ENCODE peak calls at places on chromosomes 3 and 15, in seven cellular contexts. O is MM.1S, X is HEK293T, M is GM12865, F is left lung, G is hypothalamus, Z is NT2/D1. E is an unnamed sample.

GRCh38 chr3:104031598-104031997 is 1335.1 kb upstream of the ALCAM start:
- DNase-seq in F (no peak), M (no peak), G (no peak), O (no peak), Z (no peak), X (no peak), E (no peak)

GRCh38 chr15:93028632-93029612 is 60.1 kb downstream of the RGMA start:
- DNase-seq in X (no peak), M (no peak), G (peak), F (peak), Z (no peak), O (no peak), E (peak)

GRCh38 chr3:38526792-38527191 is 30.7 kb downstream of the EXOG start:
- DNase-seq in Z (no peak), M (no peak), F (no peak), X (no peak), G (no peak), O (no peak), E (no peak)

GRCh38 chr15:67805871-67806538 is 19.3 kb upstream of the SKOR1 start:
- DNase-seq in O (no peak), F (peak), G (no peak), M (no peak), Z (no peak), X (no peak), E (no peak)

GRCh38 chr15:92724144-92724543 is 68.6 kb upstream of the FAM174B start:
- DNase-seq in M (no peak), G (no peak), F (no peak), X (no peak), O (no peak), Z (no peak), E (no peak)

GRCh38 chr3:191257286-191257685 is 58.2 kb downstream of the OSTN start:
- DNase-seq in F (no peak), X (no peak), G (no peak), Z (no peak), O (no peak), M (no peak), E (no peak)

GRCh38 chr15:63456253-63456652 is 48.1 kb upstream of the USP3 start:
- DNase-seq in X (no peak), F (no peak), M (no peak), G (no peak), O (no peak), Z (no peak), E (no peak)

GRCh38 chr3:73365756-73366397 is 258.9 kb downstream of the PDZRN3 start:
- DNase-seq in X (no peak), O (no peak), Z (no peak), G (no peak), F (no peak), M (no peak), E (peak)

GRCh38 chr3:9088431-9089353 is 125.4 kb upstream of the RAD18 start:
- DNase-seq in Z (no peak), F (no peak), O (no peak), M (no peak), G (no peak), X (no peak), E (no peak)

GRCh38 chr3:79685108-79685507 is 82.7 kb downstream of the ROBO1 start:
- DNase-seq in G (no peak), X (no peak), M (no peak), F (no peak), O (no peak), Z (no peak), E (no peak)

GRCh38 chr15:40338921-40339620 is 1.7 kb downstream of the CCDC9B start:
- DNase-seq in X (no peak), Z (no peak), O (no peak), F (no peak), G (no peak), M (no peak), E (peak)

GRCh38 chr3:53677406-53677805 is 168.8 kb downstream of the CHDH start:
- DNase-seq in F (no peak), Z (no peak), X (no peak), M (peak), O (peak), G (no peak), E (no peak)

GRCh38 chr3:99330281-99330680 is 308.1 kb upstream of the COL8A1 start:
- DNase-seq in O (no peak), F (no peak), Z (no peak), M (no peak), G (no peak), X (no peak), E (peak)

GRCh38 chr3:10322355-10322715 is 1.4 kb upstream of the SEC13 start:
- DNase-seq in M (peak), O (no peak), X (peak), F (no peak), G (no peak), Z (no peak), E (no peak)

GRCh38 chr15:74826911-74827310 is 484 bp downstream of the CPLX3 start:
- DNase-seq in Z (no peak), F (no peak), G (no peak), M (no peak), X (no peak), O (no peak), E (no peak)

GRCh38 chr3:126851382-126851781 is 131.5 kb upstream of the PLXNA1 start:
- DNase-seq in F (no peak), G (no peak), M (no peak), O (no peak), Z (no peak), X (no peak), E (no peak)

GRCh38 chr3:124883766-124884473 is 3.2 kb downstream of the ITGB5 start:
- DNase-seq in G (no peak), M (no peak), F (no peak), Z (no peak), X (no peak), O (no peak), E (no peak)

GRCh38 chr3:151589311-151589710 is 128.4 kb upstream of the IGSF10 start:
- DNase-seq in G (no peak), O (no peak), F (no peak), Z (no peak), M (no peak), X (no peak), E (no peak)

GRCh38 chr3:169666501-169667379 is 3.2 kb upstream of the MECOM start:
- DNase-seq in M (no peak), F (peak), X (no peak), G (no peak), Z (no peak), O (no peak), E (no peak)

GRCh38 chr3:43405888-43406636 is 119.7 kb downstream of the SNRK start:
- DNase-seq in G (no peak), Z (no peak), M (no peak), X (no peak), F (no peak), O (no peak), E (peak)

GRCh38 chr3:114155370-114155821 is 23.5 kb downstream of the DRD3 start:
- DNase-seq in M (peak), F (no peak), O (no peak), G (no peak), Z (peak), X (peak), E (peak)

GRCh38 chr3:182683335-182684257 is 109.7 kb upstream of the ATP11B start:
- DNase-seq in F (no peak), O (peak), X (peak), G (peak), M (peak), Z (peak), E (peak)

GRCh38 chr15:62691008-62691407 is 351.5 kb upstream of the TPM1 start:
- DNase-seq in O (no peak), M (no peak), X (no peak), F (no peak), Z (no peak), G (no peak), E (no peak)

GRCh38 chr3:5231067-5231466 is 43.6 kb downstream of the EDEM1 start:
- DNase-seq in O (peak), X (no peak), F (no peak), M (no peak), Z (no peak), G (no peak), E (no peak)

GRCh38 chr15:62803856-62804400 is 238.6 kb upstream of the TPM1 start:
- DNase-seq in Z (no peak), G (no peak), M (no peak), X (no peak), O (no peak), F (no peak), E (no peak)

GRCh38 chr3:187186801-187187421 is 10.4 kb upstream of the RTP1 start:
- DNase-seq in M (peak), G (no peak), Z (no peak), X (no peak), O (no peak), F (no peak), E (peak)

GRCh38 chr3:72380193-72380592 is 468.1 kb downstream of the SHQ1 start:
- DNase-seq in O (no peak), Z (no peak), M (no peak), F (no peak), G (no peak), X (no peak), E (peak)

GRCh38 chr3:189780556-189781270 is 149.5 kb downstream of the TP63 start:
- DNase-seq in M (no peak), Z (no peak), G (no peak), F (no peak), O (no peak), X (no peak), E (no peak)

GRCh38 chr3:142270407-142270806 is 45.0 kb upstream of the GK5 start:
- DNase-seq in F (no peak), X (no peak), Z (no peak), M (peak), O (no peak), G (no peak), E (no peak)

GRCh38 chr3:125161607-125162219 is 50.8 kb downstream of the SLC12A8 start:
- DNase-seq in F (no peak), O (no peak), Z (no peak), X (no peak), G (no peak), M (no peak), E (no peak)

GRCh38 chr15:81809543-81809942 is 236.3 kb downstream of the MEX3B start:
- DNase-seq in X (peak), Z (peak), M (peak), F (no peak), O (peak), G (no peak), E (peak)

GRCh38 chr3:97138914-97139541 is 324.6 kb downstream of the EPHA6 start:
- DNase-seq in F (no peak), Z (peak), X (peak), M (peak), G (no peak), O (peak), E (no peak)

GRCh38 chr15:44468713-44469385 is 41.4 kb downstream of the CTDSPL2 start:
- DNase-seq in O (no peak), Z (no peak), G (no peak), F (no peak), X (no peak), M (no peak), E (peak)

GRCh38 chr15:88987951-88988671 is 74.9 kb upstream of the MFGE8 start:
- DNase-seq in O (no peak), M (no peak), G (no peak), F (no peak), Z (no peak), X (no peak), E (no peak)

GRCh38 chr3:49158108-49158709 is 7.9 kb downstream of the CCDC71 start:
- DNase-seq in O (peak), F (no peak), G (no peak), Z (peak), M (peak), X (no peak), E (no peak)

GRCh38 chr3:184677344-184678316 is 34.2 kb downstream of the MAGEF1 start:
- DNase-seq in F (no peak), O (no peak), G (no peak), M (no peak), Z (no peak), X (no peak), E (no peak)

GRCh38 chr3:156551746-156552145 is 3.2 kb downstream of the SSR3 start:
- DNase-seq in M (no peak), F (no peak), G (no peak), O (no peak), X (no peak), Z (no peak), E (peak)

E was measured in brain microvascular endothelial cell.